ENCODE peak calls at places on chromosomes 11 and 22, in eight cellular contexts. One of them, this sample, is unnamed. For H3K4me1, the result is how much of the 10 kb centered on the place peaks cover.

GRCh38 chr11:117045196-117045595 is 53.0 kb downstream of the SIK3 start:
- DNase-seq in kidney: no peak
- DNase-seq in transverse colon: peak
- DNase-seq in endodermal cell: no peak
- DNase-seq in HCT116: no peak
- DNase-seq in naive thymus-derived CD4-positive, alpha-beta T cell: no peak
- DNase-seq in neuronal stem cell: no peak
- DNase-seq in esophagus squamous epithelium: no peak
- DNase-seq in this sample: no peak

GRCh38 chr11:15035283-15035682 is 38.1 kb upstream of the CALCB start:
- DNase-seq in kidney: no peak
- DNase-seq in transverse colon: no peak
- DNase-seq in endodermal cell: peak
- DNase-seq in HCT116: no peak
- DNase-seq in esophagus squamous epithelium: no peak
- DNase-seq in naive thymus-derived CD4-positive, alpha-beta T cell: no peak
- DNase-seq in neuronal stem cell: no peak
- DNase-seq in this sample: no peak

GRCh38 chr11:12414641-12415040 is 37.3 kb downstream of the PARVA start:
- DNase-seq in kidney: no peak
- DNase-seq in HCT116: no peak
- DNase-seq in transverse colon: no peak
- DNase-seq in endodermal cell: no peak
- DNase-seq in neuronal stem cell: no peak
- DNase-seq in esophagus squamous epithelium: no peak
- DNase-seq in naive thymus-derived CD4-positive, alpha-beta T cell: no peak
- DNase-seq in this sample: no peak

GRCh38 chr22:28884754-28885375 is 1.5 kb downstream of the ZNRF3 start:
- DNase-seq in kidney: no peak
- DNase-seq in naive thymus-derived CD4-positive, alpha-beta T cell: no peak
- DNase-seq in HCT116: no peak
- DNase-seq in endodermal cell: no peak
- DNase-seq in transverse colon: no peak
- DNase-seq in neuronal stem cell: no peak
- DNase-seq in esophagus squamous epithelium: no peak
- DNase-seq in this sample: no peak

GRCh38 chr11:102436546-102436945 is 16.0 kb downstream of the TMEM123 start:
- DNase-seq in kidney: no peak
- DNase-seq in neuronal stem cell: no peak
- DNase-seq in HCT116: no peak
- DNase-seq in transverse colon: no peak
- DNase-seq in naive thymus-derived CD4-positive, alpha-beta T cell: no peak
- DNase-seq in esophagus squamous epithelium: no peak
- DNase-seq in endodermal cell: no peak
- DNase-seq in this sample: no peak

GRCh38 chr11:119910056-119910455 is 181.1 kb upstream of the NECTIN1 start:
- DNase-seq in endodermal cell: no peak
- DNase-seq in HCT116: no peak
- DNase-seq in naive thymus-derived CD4-positive, alpha-beta T cell: no peak
- DNase-seq in neuronal stem cell: no peak
- DNase-seq in esophagus squamous epithelium: no peak
- DNase-seq in kidney: no peak
- DNase-seq in transverse colon: peak
- DNase-seq in this sample: no peak

GRCh38 chr22:27420817-27421361 is 380.7 kb downstream of the MN1 start:
- DNase-seq in naive thymus-derived CD4-positive, alpha-beta T cell: no peak
- DNase-seq in endodermal cell: no peak
- DNase-seq in esophagus squamous epithelium: no peak
- DNase-seq in neuronal stem cell: no peak
- DNase-seq in HCT116: no peak
- DNase-seq in transverse colon: peak
- DNase-seq in kidney: peak
- DNase-seq in this sample: peak

GRCh38 chr22:29483254-29483653 is 3.2 kb downstream of the NEFH start:
- DNase-seq in neuronal stem cell: no peak
- DNase-seq in naive thymus-derived CD4-positive, alpha-beta T cell: no peak
- DNase-seq in kidney: no peak
- DNase-seq in transverse colon: no peak
- DNase-seq in esophagus squamous epithelium: no peak
- DNase-seq in endodermal cell: no peak
- DNase-seq in HCT116: no peak
- DNase-seq in this sample: no peak

GRCh38 chr11:17839973-17840611 is 105.5 kb downstream of the KCNC1 start:
- DNase-seq in esophagus squamous epithelium: no peak
- DNase-seq in transverse colon: no peak
- DNase-seq in naive thymus-derived CD4-positive, alpha-beta T cell: no peak
- DNase-seq in endodermal cell: no peak
- DNase-seq in neuronal stem cell: no peak
- DNase-seq in kidney: no peak
- DNase-seq in HCT116: no peak
- DNase-seq in this sample: no peak

GRCh38 chr11:19511413-19512183 is 201.0 kb upstream of the NAV2 start:
- DNase-seq in endodermal cell: no peak
- DNase-seq in transverse colon: peak
- DNase-seq in esophagus squamous epithelium: no peak
- DNase-seq in naive thymus-derived CD4-positive, alpha-beta T cell: no peak
- DNase-seq in neuronal stem cell: no peak
- DNase-seq in HCT116: no peak
- DNase-seq in kidney: peak
- DNase-seq in this sample: peak

GRCh38 chr22:26124991-26125725 is 44.1 kb upstream of the SEZ6L start:
- DNase-seq in naive thymus-derived CD4-positive, alpha-beta T cell: no peak
- DNase-seq in HCT116: no peak
- DNase-seq in esophagus squamous epithelium: no peak
- DNase-seq in neuronal stem cell: no peak
- DNase-seq in transverse colon: no peak
- DNase-seq in endodermal cell: no peak
- DNase-seq in kidney: no peak
- DNase-seq in this sample: no peak

GRCh38 chr11:16262645-16262955 is 93.7 kb downstream of the SOX6 start:
- DNase-seq in esophagus squamous epithelium: no peak
- DNase-seq in naive thymus-derived CD4-positive, alpha-beta T cell: no peak
- DNase-seq in HCT116: no peak
- DNase-seq in transverse colon: no peak
- DNase-seq in endodermal cell: no peak
- DNase-seq in neuronal stem cell: no peak
- DNase-seq in kidney: no peak
- DNase-seq in this sample: no peak

GRCh38 chr22:48890693-48891554 is 936.7 kb downstream of the BRD1 start:
- DNase-seq in transverse colon: no peak
- DNase-seq in HCT116: no peak
- DNase-seq in kidney: no peak
- DNase-seq in esophagus squamous epithelium: no peak
- DNase-seq in endodermal cell: no peak
- DNase-seq in naive thymus-derived CD4-positive, alpha-beta T cell: no peak
- DNase-seq in neuronal stem cell: no peak
- DNase-seq in this sample: peak

GRCh38 chr11:126400019-126400962 is 44.8 kb downstream of the ST3GAL4 start:
- DNase-seq in neuronal stem cell: no peak
- DNase-seq in transverse colon: no peak
- DNase-seq in endodermal cell: no peak
- DNase-seq in naive thymus-derived CD4-positive, alpha-beta T cell: no peak
- DNase-seq in HCT116: no peak
- DNase-seq in esophagus squamous epithelium: no peak
- DNase-seq in kidney: no peak
- DNase-seq in this sample: no peak

GRCh38 chr22:28772633-28773460 is at the start of gene CCDC117:
- DNase-seq in HCT116: peak
- DNase-seq in kidney: peak
- DNase-seq in naive thymus-derived CD4-positive, alpha-beta T cell: peak
- DNase-seq in esophagus squamous epithelium: peak
- DNase-seq in endodermal cell: peak
- DNase-seq in transverse colon: peak
- DNase-seq in neuronal stem cell: peak
- DNase-seq in this sample: peak

GRCh38 chr11:77144854-77145428 is 16.9 kb downstream of the MYO7A start:
- DNase-seq in naive thymus-derived CD4-positive, alpha-beta T cell: no peak
- DNase-seq in transverse colon: peak
- DNase-seq in neuronal stem cell: no peak
- DNase-seq in HCT116: no peak
- DNase-seq in esophagus squamous epithelium: no peak
- DNase-seq in kidney: peak
- DNase-seq in endodermal cell: no peak
- DNase-seq in this sample: no peak

GRCh38 chr11:225734-226453 is 10.2 kb downstream of the SIRT3 start:
- DNase-seq in kidney: peak
- DNase-seq in endodermal cell: peak
- DNase-seq in esophagus squamous epithelium: no peak
- DNase-seq in naive thymus-derived CD4-positive, alpha-beta T cell: no peak
- DNase-seq in neuronal stem cell: no peak
- DNase-seq in transverse colon: no peak
- DNase-seq in HCT116: no peak
- DNase-seq in this sample: no peak

GRCh38 chr22:24440270-24440717 is 12.9 kb downstream of the ADORA2A start:
- DNase-seq in esophagus squamous epithelium: no peak
- DNase-seq in neuronal stem cell: no peak
- DNase-seq in transverse colon: no peak
- DNase-seq in HCT116: no peak
- DNase-seq in endodermal cell: no peak
- DNase-seq in naive thymus-derived CD4-positive, alpha-beta T cell: no peak
- DNase-seq in kidney: peak
- DNase-seq in this sample: no peak

GRCh38 chr22:26053737-26054316 is 115.4 kb upstream of the SEZ6L start:
- DNase-seq in endodermal cell: peak
- DNase-seq in transverse colon: no peak
- DNase-seq in kidney: no peak
- DNase-seq in neuronal stem cell: no peak
- DNase-seq in HCT116: no peak
- DNase-seq in naive thymus-derived CD4-positive, alpha-beta T cell: no peak
- DNase-seq in esophagus squamous epithelium: no peak
- DNase-seq in this sample: no peak

GRCh38 chr11:57778318-57779037 is 16.9 kb downstream of the CTNND1 start:
- DNase-seq in naive thymus-derived CD4-positive, alpha-beta T cell: no peak
- DNase-seq in esophagus squamous epithelium: no peak
- DNase-seq in HCT116: peak
- DNase-seq in endodermal cell: peak
- DNase-seq in neuronal stem cell: peak
- DNase-seq in kidney: peak
- DNase-seq in transverse colon: peak
- DNase-seq in this sample: peak
- H3K4me1 ChIP-seq in naive thymus-derived CD4-positive, alpha-beta T cell: under half
- H3K4me1 ChIP-seq in esophagus squamous epithelium: half or more
- H3K4me1 ChIP-seq in HCT116: half or more
- H3K4me1 ChIP-seq in endodermal cell: under half
- H3K4me1 ChIP-seq in neuronal stem cell: under half
- H3K4me1 ChIP-seq in kidney: half or more
- H3K4me1 ChIP-seq in transverse colon: half or more
- H3K4me1 ChIP-seq in this sample: half or more

GRCh38 chr11:111977141-111978027 is 40.2 kb downstream of the DIXDC1 start:
- DNase-seq in esophagus squamous epithelium: no peak
- DNase-seq in naive thymus-derived CD4-positive, alpha-beta T cell: peak
- DNase-seq in neuronal stem cell: peak
- DNase-seq in transverse colon: peak
- DNase-seq in HCT116: no peak
- DNase-seq in endodermal cell: peak
- DNase-seq in kidney: peak
- DNase-seq in this sample: peak
- H3K4me3 ChIP-seq in esophagus squamous epithelium: peak
- H3K4me3 ChIP-seq in naive thymus-derived CD4-positive, alpha-beta T cell: peak
- H3K4me3 ChIP-seq in neuronal stem cell: peak
- H3K4me3 ChIP-seq in transverse colon: peak
- H3K4me3 ChIP-seq in HCT116: no peak
- H3K4me3 ChIP-seq in endodermal cell: peak
- H3K4me3 ChIP-seq in kidney: peak
- H3K4me3 ChIP-seq in this sample: peak

GRCh38 chr11:46198245-46198872 is 77.1 kb upstream of the PHF21A start:
- DNase-seq in HCT116: no peak
- DNase-seq in endodermal cell: no peak
- DNase-seq in esophagus squamous epithelium: no peak
- DNase-seq in neuronal stem cell: no peak
- DNase-seq in naive thymus-derived CD4-positive, alpha-beta T cell: no peak
- DNase-seq in kidney: no peak
- DNase-seq in transverse colon: no peak
- DNase-seq in this sample: no peak

GRCh38 chr11:46202149-46202548 is 75.3 kb upstream of the CREB3L1 start:
- DNase-seq in neuronal stem cell: no peak
- DNase-seq in HCT116: no peak
- DNase-seq in naive thymus-derived CD4-positive, alpha-beta T cell: no peak
- DNase-seq in esophagus squamous epithelium: no peak
- DNase-seq in endodermal cell: peak
- DNase-seq in transverse colon: no peak
- DNase-seq in kidney: no peak
- DNase-seq in this sample: no peak

GRCh38 chr11:46198873-46199250 is 77.6 kb upstream of the PHF21A start:
- DNase-seq in neuronal stem cell: no peak
- DNase-seq in kidney: no peak
- DNase-seq in HCT116: no peak
- DNase-seq in esophagus squamous epithelium: no peak
- DNase-seq in naive thymus-derived CD4-positive, alpha-beta T cell: no peak
- DNase-seq in transverse colon: no peak
- DNase-seq in endodermal cell: no peak
- DNase-seq in this sample: no peak

GRCh38 chr11:46202696-46203391 is 74.6 kb upstream of the CREB3L1 start:
- DNase-seq in naive thymus-derived CD4-positive, alpha-beta T cell: no peak
- DNase-seq in transverse colon: no peak
- DNase-seq in HCT116: no peak
- DNase-seq in endodermal cell: no peak
- DNase-seq in neuronal stem cell: no peak
- DNase-seq in esophagus squamous epithelium: no peak
- DNase-seq in kidney: no peak
- DNase-seq in this sample: no peak

GRCh38 chr11:46200537-46201281 is 76.8 kb upstream of the CREB3L1 start:
- DNase-seq in esophagus squamous epithelium: no peak
- DNase-seq in naive thymus-derived CD4-positive, alpha-beta T cell: no peak
- DNase-seq in transverse colon: no peak
- DNase-seq in kidney: no peak
- DNase-seq in endodermal cell: no peak
- DNase-seq in HCT116: no peak
- DNase-seq in neuronal stem cell: no peak
- DNase-seq in this sample: no peak
- H3K4me1 ChIP-seq in esophagus squamous epithelium: under half
- H3K4me1 ChIP-seq in naive thymus-derived CD4-positive, alpha-beta T cell: under half
- H3K4me1 ChIP-seq in transverse colon: under half
- H3K4me1 ChIP-seq in kidney: under half
- H3K4me1 ChIP-seq in endodermal cell: under half
- H3K4me1 ChIP-seq in HCT116: under half
- H3K4me1 ChIP-seq in neuronal stem cell: under half
- H3K4me1 ChIP-seq in this sample: under half

GRCh38 chr22:46066691-46067090 is 83.6 kb upstream of the PPARA start:
- DNase-seq in neuronal stem cell: no peak
- DNase-seq in kidney: peak
- DNase-seq in endodermal cell: no peak
- DNase-seq in HCT116: no peak
- DNase-seq in naive thymus-derived CD4-positive, alpha-beta T cell: no peak
- DNase-seq in esophagus squamous epithelium: no peak
- DNase-seq in transverse colon: peak
- DNase-seq in this sample: peak

GRCh38 chr22:46064236-46064965 is 85.9 kb upstream of the PPARA start:
- DNase-seq in naive thymus-derived CD4-positive, alpha-beta T cell: no peak
- DNase-seq in transverse colon: peak
- DNase-seq in HCT116: no peak
- DNase-seq in esophagus squamous epithelium: no peak
- DNase-seq in neuronal stem cell: no peak
- DNase-seq in kidney: peak
- DNase-seq in endodermal cell: peak
- DNase-seq in this sample: peak

GRCh38 chr22:46065733-46066454 is 84.4 kb upstream of the PPARA start:
- DNase-seq in neuronal stem cell: no peak
- DNase-seq in HCT116: no peak
- DNase-seq in kidney: no peak
- DNase-seq in naive thymus-derived CD4-positive, alpha-beta T cell: no peak
- DNase-seq in transverse colon: no peak
- DNase-seq in esophagus squamous epithelium: no peak
- DNase-seq in endodermal cell: no peak
- DNase-seq in this sample: no peak

GRCh38 chr22:46063861-46064235 is 86.5 kb upstream of the PPARA start:
- DNase-seq in endodermal cell: peak
- DNase-seq in transverse colon: peak
- DNase-seq in HCT116: no peak
- DNase-seq in esophagus squamous epithelium: no peak
- DNase-seq in neuronal stem cell: no peak
- DNase-seq in kidney: peak
- DNase-seq in naive thymus-derived CD4-positive, alpha-beta T cell: no peak
- DNase-seq in this sample: peak

GRCh38 chr22:46064966-46065666 is 85.2 kb upstream of the PPARA start:
- DNase-seq in esophagus squamous epithelium: no peak
- DNase-seq in endodermal cell: peak
- DNase-seq in transverse colon: peak
- DNase-seq in neuronal stem cell: no peak
- DNase-seq in HCT116: no peak
- DNase-seq in kidney: no peak
- DNase-seq in naive thymus-derived CD4-positive, alpha-beta T cell: no peak
- DNase-seq in this sample: peak
- H3K4me3 ChIP-seq in esophagus squamous epithelium: peak
- H3K4me3 ChIP-seq in endodermal cell: no peak
- H3K4me3 ChIP-seq in transverse colon: peak
- H3K4me3 ChIP-seq in neuronal stem cell: no peak
- H3K4me3 ChIP-seq in HCT116: peak
- H3K4me3 ChIP-seq in kidney: peak
- H3K4me3 ChIP-seq in naive thymus-derived CD4-positive, alpha-beta T cell: no peak
- H3K4me3 ChIP-seq in this sample: peak

This sample was measured in upper lobe of right lung.